ENCODE peak calls at places on chromosome 14, in nine cellular contexts. One of them, this sample, is unnamed.

GRCh38 chr14:101235042-101235871 is 326.0 kb upstream of the DIO3 start:
- DNase-seq in left cardiac atrium: peak; percentile 44
- DNase-seq in activated T-cell treated with anti-CD3 and anti-CD28 coated beads, Interleukin-2, amount 50 U/mL, for 24 hours: no peak
- DNase-seq in T-helper 1 cell: no peak
- DNase-seq in NCI-H524: no peak
- DNase-seq in Calu3: peak; percentile 91
- DNase-seq in IMR-90: peak; percentile 32
- DNase-seq in T-cell: no peak
- DNase-seq in activated B cell treated with CpG ODN at 0.5 μM for 24 hours: no peak
- DNase-seq in this sample: no peak

GRCh38 chr14:76509291-76509690 is 133.4 kb downstream of the ESRRB start:
- DNase-seq in NCI-H524: no peak
- DNase-seq in Calu3: no peak
- DNase-seq in left cardiac atrium: no peak
- DNase-seq in T-cell: no peak
- DNase-seq in activated B cell treated with CpG ODN at 0.5 μM for 24 hours: no peak
- DNase-seq in IMR-90: no peak
- DNase-seq in T-helper 1 cell: no peak
- DNase-seq in activated T-cell treated with anti-CD3 and anti-CD28 coated beads, Interleukin-2, amount 50 U/mL, for 24 hours: no peak
- DNase-seq in this sample: no peak

GRCh38 chr14:29654910-29655590 is 272.6 kb downstream of the PRKD1 start:
- DNase-seq in NCI-H524: no peak
- DNase-seq in Calu3: no peak
- DNase-seq in activated B cell treated with CpG ODN at 0.5 μM for 24 hours: no peak
- DNase-seq in T-helper 1 cell: no peak
- DNase-seq in IMR-90: peak; percentile 31
- DNase-seq in T-cell: no peak
- DNase-seq in activated T-cell treated with anti-CD3 and anti-CD28 coated beads, Interleukin-2, amount 50 U/mL, for 24 hours: no peak
- DNase-seq in left cardiac atrium: no peak
- DNase-seq in this sample: no peak

GRCh38 chr14:74368441-74368840 is 20.2 kb downstream of the VRTN start:
- DNase-seq in left cardiac atrium: no peak
- DNase-seq in NCI-H524: no peak
- DNase-seq in Calu3: no peak
- DNase-seq in activated B cell treated with CpG ODN at 0.5 μM for 24 hours: no peak
- DNase-seq in T-helper 1 cell: no peak
- DNase-seq in T-cell: no peak
- DNase-seq in IMR-90: no peak
- DNase-seq in activated T-cell treated with anti-CD3 and anti-CD28 coated beads, Interleukin-2, amount 50 U/mL, for 24 hours: no peak
- DNase-seq in this sample: no peak

GRCh38 chr14:98177551-98177950 is 1094.4 kb downstream of the BCL11B start:
- DNase-seq in activated T-cell treated with anti-CD3 and anti-CD28 coated beads, Interleukin-2, amount 50 U/mL, for 24 hours: peak; percentile 80
- DNase-seq in T-cell: no peak
- DNase-seq in activated B cell treated with CpG ODN at 0.5 μM for 24 hours: no peak
- DNase-seq in T-helper 1 cell: no peak
- DNase-seq in left cardiac atrium: no peak
- DNase-seq in NCI-H524: no peak
- DNase-seq in Calu3: no peak
- DNase-seq in IMR-90: no peak
- DNase-seq in this sample: no peak

GRCh38 chr14:51726166-51726899 is 74.6 kb downstream of the FRMD6 start:
- DNase-seq in left cardiac atrium: no peak
- DNase-seq in Calu3: no peak
- DNase-seq in activated B cell treated with CpG ODN at 0.5 μM for 24 hours: no peak
- DNase-seq in T-cell: no peak
- DNase-seq in activated T-cell treated with anti-CD3 and anti-CD28 coated beads, Interleukin-2, amount 50 U/mL, for 24 hours: no peak
- DNase-seq in NCI-H524: no peak
- DNase-seq in T-helper 1 cell: no peak
- DNase-seq in IMR-90: peak; percentile 55
- DNase-seq in this sample: no peak

GRCh38 chr14:61191751-61192150 is 89.4 kb downstream of the TMEM30B start:
- DNase-seq in NCI-H524: no peak
- DNase-seq in activated B cell treated with CpG ODN at 0.5 μM for 24 hours: no peak
- DNase-seq in Calu3: no peak
- DNase-seq in activated T-cell treated with anti-CD3 and anti-CD28 coated beads, Interleukin-2, amount 50 U/mL, for 24 hours: no peak
- DNase-seq in T-cell: no peak
- DNase-seq in IMR-90: no peak
- DNase-seq in left cardiac atrium: no peak
- DNase-seq in T-helper 1 cell: no peak
- DNase-seq in this sample: no peak

GRCh38 chr14:22152901-22153300 is 436.1 kb downstream of the DAD1 start:
- DNase-seq in Calu3: no peak
- DNase-seq in left cardiac atrium: no peak
- DNase-seq in activated T-cell treated with anti-CD3 and anti-CD28 coated beads, Interleukin-2, amount 50 U/mL, for 24 hours: no peak
- DNase-seq in IMR-90: no peak
- DNase-seq in T-helper 1 cell: no peak
- DNase-seq in T-cell: no peak
- DNase-seq in NCI-H524: no peak
- DNase-seq in activated B cell treated with CpG ODN at 0.5 μM for 24 hours: no peak
- DNase-seq in this sample: no peak

GRCh38 chr14:59768855-59769254 is 101.7 kb downstream of the RTN1 start:
- DNase-seq in Calu3: no peak
- DNase-seq in activated T-cell treated with anti-CD3 and anti-CD28 coated beads, Interleukin-2, amount 50 U/mL, for 24 hours: no peak
- DNase-seq in T-helper 1 cell: no peak
- DNase-seq in IMR-90: peak; percentile 5
- DNase-seq in activated B cell treated with CpG ODN at 0.5 μM for 24 hours: no peak
- DNase-seq in T-cell: no peak
- DNase-seq in NCI-H524: no peak
- DNase-seq in left cardiac atrium: no peak
- DNase-seq in this sample: no peak

GRCh38 chr14:103656031-103656757 is 27.2 kb downstream of the KLC1 start:
- DNase-seq in activated B cell treated with CpG ODN at 0.5 μM for 24 hours: no peak
- DNase-seq in NCI-H524: no peak
- DNase-seq in T-helper 1 cell: no peak
- DNase-seq in T-cell: no peak
- DNase-seq in left cardiac atrium: no peak
- DNase-seq in Calu3: no peak
- DNase-seq in IMR-90: peak; percentile 41
- DNase-seq in activated T-cell treated with anti-CD3 and anti-CD28 coated beads, Interleukin-2, amount 50 U/mL, for 24 hours: no peak
- DNase-seq in this sample: no peak

This sample was measured in GM12878.